ENCODE peak calls at places on chromosomes 6 and 20, in ten cellular contexts. Z is upper lobe of right lung; D is ACHN; C is cerebellum; T is foreskin fibroblast; B is stimulated activated CD4-positive, alpha-beta T cell treated with anti-CD3 and anti-CD28 coated beads, Interleukin-1b, Interleukin-23, amount 100 ng/mL, for 48 hours; I is activated T-cell treated with anti-CD3 and anti-CD28 coated beads for 1 hour; M is astrocyte; L is T-helper 1 cell; A is CD4-positive, alpha-beta memory T cell. J is an unnamed sample.

GRCh38 chr20:48051810-48052491 is 266.7 kb upstream of the SULF2 start:
- DNase-seq in C (no peak), I (no peak), Z (no peak), A (no peak), D (peak; percentile 27), M (peak; percentile 86), T (peak; percentile 49), L (no peak), B (no peak), J (no peak)

GRCh38 chr20:31833130-31833930 is 12.1 kb downstream of the FOXS1 start:
- DNase-seq in A (peak; percentile 56), L (peak; percentile 30), B (peak; percentile 58), D (peak; percentile 57), I (peak; percentile 38), M (no peak), C (peak; percentile 47), Z (no peak), T (no peak), J (no peak)

GRCh38 chr20:25356294-25356933 is 34.2 kb downstream of the ABHD12 start:
- DNase-seq in Z (no peak), D (no peak), A (no peak), T (no peak), M (no peak), B (no peak), I (no peak), C (peak; percentile 76), L (no peak), J (peak; percentile 46)

GRCh38 chr6:134389658-134390057 is 71.7 kb upstream of the SGK1 start:
- DNase-seq in A (no peak), L (no peak), M (no peak), Z (no peak), D (no peak), B (no peak), I (no peak), T (no peak), C (no peak), J (no peak)

GRCh38 chr6:107267634-107268033 is 152.3 kb upstream of the BEND3 start:
- DNase-seq in Z (no peak), B (no peak), C (no peak), T (no peak), L (no peak), I (no peak), A (no peak), D (no peak), M (no peak), J (no peak)

GRCh38 chr6:89037156-89037900 is 43.2 kb upstream of the PNRC1 start:
- DNase-seq in I (no peak), B (no peak), M (no peak), A (no peak), D (no peak), Z (no peak), L (no peak), C (no peak), T (no peak), J (no peak)

GRCh38 chr20:61901421-61902212 is 164.1 kb downstream of the TAF4 start:
- DNase-seq in I (no peak), Z (no peak), L (no peak), D (no peak), C (no peak), B (no peak), A (no peak), T (peak; percentile 9), M (no peak), J (no peak)

GRCh38 chr20:36631651-36632050 is 14.3 kb downstream of the SLA2 start:
- DNase-seq in B (no peak), A (no peak), Z (no peak), D (no peak), M (no peak), L (no peak), I (no peak), T (no peak), C (no peak), J (no peak)

GRCh38 chr6:138485586-138486248 is 13.6 kb downstream of the NHSL1 start:
- DNase-seq in C (no peak), T (no peak), L (no peak), D (no peak), A (no peak), M (no peak), Z (no peak), B (no peak), I (no peak), J (no peak)

GRCh38 chr6:39342692-39343460 is 20.4 kb upstream of the KCNK16 start:
- DNase-seq in A (no peak), T (no peak), B (no peak), M (no peak), Z (no peak), I (no peak), C (no peak), D (no peak), L (no peak), J (no peak)

GRCh38 chr6:42304313-42304712 is 86.7 kb upstream of the MRPS10 start:
- DNase-seq in Z (no peak), M (no peak), A (no peak), C (no peak), B (no peak), D (no peak), I (no peak), T (no peak), L (no peak), J (no peak)

GRCh38 chr20:63783970-63784369 is 44.4 kb downstream of the SLC2A4RG start:
- DNase-seq in I (no peak), D (no peak), C (no peak), M (no peak), L (no peak), Z (no peak), B (no peak), A (no peak), T (no peak), J (no peak)

GRCh38 chr6:144659202-144659731 is 374.1 kb downstream of the UTRN start:
- DNase-seq in M (peak; percentile 35), A (no peak), D (no peak), Z (no peak), I (no peak), T (no peak), B (no peak), C (no peak), L (no peak), J (no peak)

GRCh38 chr6:84141506-84141905 is 85.9 kb downstream of the CEP162 start:
- DNase-seq in C (no peak), B (no peak), Z (no peak), I (no peak), T (no peak), L (no peak), M (no peak), A (no peak), D (no peak), J (no peak)

GRCh38 chr20:35328689-35329088 is 36.5 kb upstream of the FAM83C start:
- DNase-seq in D (no peak), Z (no peak), M (no peak), C (no peak), A (no peak), T (no peak), L (no peak), B (no peak), I (no peak), J (no peak)

GRCh38 chr6:123838612-123839279 is 35.1 kb downstream of the NKAIN2 start:
- DNase-seq in C (no peak), Z (no peak), L (no peak), A (no peak), D (no peak), M (no peak), I (no peak), T (no peak), B (no peak), J (no peak)

GRCh38 chr6:170093276-170093657 is 197.6 kb downstream of the DLL1 start:
- DNase-seq in C (no peak), T (no peak), L (no peak), M (no peak), A (no peak), B (no peak), D (no peak), Z (peak; percentile 60), I (no peak), J (peak; percentile 36)

GRCh38 chr20:19419420-19419819 is 207.0 kb downstream of the SLC24A3 start:
- DNase-seq in T (no peak), L (no peak), I (no peak), A (no peak), D (no peak), Z (no peak), M (no peak), B (no peak), C (no peak), J (no peak)

GRCh38 chr6:56758120-56758519 is 115.4 kb upstream of the DST start:
- DNase-seq in D (no peak), M (no peak), T (no peak), A (no peak), Z (no peak), L (no peak), B (no peak), C (no peak), I (no peak), J (no peak)

GRCh38 chr6:93827728-93828127 is 408.4 kb upstream of the EPHA7 start:
- DNase-seq in I (no peak), M (no peak), L (no peak), Z (no peak), D (no peak), B (no peak), C (no peak), A (no peak), T (no peak), J (no peak)

GRCh38 chr6:22899446-22899845 is 330.1 kb downstream of the HDGFL1 start:
- DNase-seq in D (no peak), B (no peak), C (no peak), I (no peak), M (peak; percentile 48), L (no peak), Z (no peak), A (no peak), T (no peak), J (no peak)

GRCh38 chr6:168371989-168372711 is 52.6 kb upstream of the DACT2 start:
- DNase-seq in C (no peak), Z (peak; percentile 56), B (no peak), T (no peak), M (no peak), D (no peak), I (no peak), A (no peak), L (no peak), J (no peak)

GRCh38 chr6:107689190-107689589 is 134.9 kb downstream of the SCML4 start:
- DNase-seq in M (no peak), A (no peak), Z (no peak), L (no peak), T (no peak), D (no peak), I (no peak), B (no peak), C (no peak), J (no peak)

GRCh38 chr6:136608991-136609390 is 58.8 kb upstream of the MAP7 start:
- DNase-seq in A (no peak), B (no peak), I (no peak), C (no peak), L (no peak), Z (no peak), M (peak; percentile 82), T (peak; percentile 73), D (peak; percentile 22), J (no peak)

GRCh38 chr20:49811825-49812462 is 684 bp upstream of the SLC9A8 start:
- DNase-seq in A (no peak), T (peak; percentile 45), M (peak; percentile 46), Z (no peak), D (no peak), B (no peak), I (no peak), C (no peak), L (no peak), J (no peak)

GRCh38 chr20:37615507-37616425 is 78.1 kb upstream of the CTNNBL1 start:
- DNase-seq in A (peak; percentile 47), Z (no peak), M (peak; percentile 8), D (no peak), B (peak; percentile 65), T (peak; percentile 16), I (peak; percentile 46), L (no peak), C (peak; percentile 6), J (no peak)

GRCh38 chr6:1103945-1104623 is 207.8 kb upstream of the FOXQ1 start:
- DNase-seq in L (no peak), A (no peak), Z (no peak), D (no peak), M (no peak), C (no peak), I (no peak), T (no peak), B (no peak), J (no peak)

GRCh38 chr6:26055670-26056582 is 31.3 kb upstream of the HFE start:
- DNase-seq in A (peak; percentile 83), C (peak; percentile 92), B (peak; percentile 91), L (peak; percentile 67), I (peak; percentile 74), Z (peak; percentile 95), D (peak; percentile 86), T (peak; percentile 91), M (peak; percentile 64), J (peak; percentile 96)